ENCODE peak calls at places on chromosomes 11 and 22, in eight cellular contexts. T, C, W, M, L, S, P and Q are unnamed samples.

GRCh38 chr11:115585361-115586024 is 81.3 kb upstream of the CADM1 start:
- DNase-seq in L (no peak), M (no peak), W (no peak), T (no peak), C (no peak), P (no peak), S (no peak), Q (no peak)

GRCh38 chr11:32184057-32185055 is 93.5 kb downstream of the RCN1 start:
- DNase-seq in W (no peak), C (no peak), S (no peak), L (no peak), M (no peak), P (no peak), T (no peak), Q (no peak)

GRCh38 chr11:122192634-122193245 is 76.7 kb upstream of the BLID start:
- DNase-seq in C (no peak), T (no peak), S (no peak), W (no peak), L (no peak), M (no peak), P (no peak), Q (no peak)

GRCh38 chr11:68753300-68753699 is 2.0 kb upstream of the TESMIN start:
- DNase-seq in M (no peak), W (no peak), L (no peak), C (no peak), T (no peak), P (no peak), S (no peak), Q (peak)

GRCh38 chr22:34055525-34056200 is 135.4 kb upstream of the LARGE1 start:
- DNase-seq in M (no peak), T (no peak), W (no peak), C (no peak), S (no peak), L (no peak), P (no peak), Q (peak)

GRCh38 chr22:29443861-29444431 is 5.6 kb downstream of the RFPL1 start:
- DNase-seq in P (no peak), M (no peak), S (no peak), C (no peak), W (no peak), L (no peak), T (no peak), Q (no peak)

GRCh38 chr11:2139691-2140337 is 625 bp upstream of the IGF2 start:
- DNase-seq in M (no peak), W (no peak), C (no peak), S (no peak), L (peak), P (no peak), T (no peak), Q (no peak)

GRCh38 chr11:43315966-43316365 is 4.2 kb downstream of the API5 start:
- DNase-seq in T (peak), S (no peak), C (no peak), M (no peak), W (no peak), L (no peak), P (no peak), Q (no peak)

GRCh38 chr11:131977231-131977630 is 606.8 kb downstream of the NTM start:
- DNase-seq in L (no peak), W (no peak), M (no peak), T (no peak), S (no peak), C (no peak), P (no peak), Q (no peak)

GRCh38 chr11:44261800-44262591 is 47.9 kb downstream of the ALX4 start:
- DNase-seq in W (no peak), C (no peak), T (no peak), S (no peak), P (peak), L (peak), M (no peak), Q (no peak)

GRCh38 chr11:64553554-64554201 is 37.3 kb upstream of the SLC22A12 start:
- DNase-seq in M (peak), C (peak), T (peak), P (peak), S (no peak), W (peak), L (no peak), Q (peak)